ENCODE peak calls at places on chromosomes 13 and 19, in nine cellular contexts. One of them, this sample, is unnamed.

GRCh38 chr13:73914119-73914518 is 220.1 kb downstream of the KLF12 start:
- DNase-seq in fibroblast of lung: no peak
- DNase-seq in body of pancreas: no peak
- DNase-seq in GM23338: no peak
- DNase-seq in heart right ventricle: no peak
- DNase-seq in thoracic aorta: no peak
- DNase-seq in tibial nerve: no peak
- DNase-seq in breast epithelium: no peak
- DNase-seq in CD4-positive, CD25-positive, alpha-beta regulatory T cell: no peak
- DNase-seq in this sample: no peak

GRCh38 chr13:19836472-19836871 is 27.0 kb downstream of the ZMYM5 start:
- DNase-seq in body of pancreas: no peak
- DNase-seq in thoracic aorta: no peak
- DNase-seq in heart right ventricle: no peak
- DNase-seq in breast epithelium: no peak
- DNase-seq in tibial nerve: no peak
- DNase-seq in GM23338: no peak
- DNase-seq in CD4-positive, CD25-positive, alpha-beta regulatory T cell: no peak
- DNase-seq in fibroblast of lung: peak; percentile 18
- DNase-seq in this sample: no peak

GRCh38 chr19:51688665-51689571 is 4.2 kb upstream of the SPACA6 start:
- DNase-seq in fibroblast of lung: peak; percentile 96
- DNase-seq in tibial nerve: peak; percentile 74
- DNase-seq in GM23338: peak; percentile 83
- DNase-seq in thoracic aorta: peak; percentile 74
- DNase-seq in CD4-positive, CD25-positive, alpha-beta regulatory T cell: no peak
- DNase-seq in body of pancreas: peak; percentile 86
- DNase-seq in breast epithelium: peak; percentile 90
- DNase-seq in heart right ventricle: peak; percentile 93
- DNase-seq in this sample: no peak

GRCh38 chr13:44465318-44465717 is 91.7 kb downstream of the SERP2 start:
- DNase-seq in body of pancreas: no peak
- DNase-seq in heart right ventricle: no peak
- DNase-seq in GM23338: no peak
- DNase-seq in tibial nerve: no peak
- DNase-seq in CD4-positive, CD25-positive, alpha-beta regulatory T cell: no peak
- DNase-seq in breast epithelium: no peak
- DNase-seq in fibroblast of lung: no peak
- DNase-seq in thoracic aorta: no peak
- DNase-seq in this sample: no peak

GRCh38 chr13:67120872-67121531 is 109.1 kb downstream of the PCDH9 start:
- DNase-seq in GM23338: no peak
- DNase-seq in breast epithelium: no peak
- DNase-seq in thoracic aorta: no peak
- DNase-seq in tibial nerve: no peak
- DNase-seq in fibroblast of lung: peak; percentile 64
- DNase-seq in body of pancreas: no peak
- DNase-seq in heart right ventricle: no peak
- DNase-seq in CD4-positive, CD25-positive, alpha-beta regulatory T cell: no peak
- DNase-seq in this sample: no peak

GRCh38 chr13:44976196-44976595 is 13.1 kb downstream of the NUFIP1 start:
- DNase-seq in breast epithelium: no peak
- DNase-seq in fibroblast of lung: no peak
- DNase-seq in tibial nerve: no peak
- DNase-seq in CD4-positive, CD25-positive, alpha-beta regulatory T cell: no peak
- DNase-seq in body of pancreas: no peak
- DNase-seq in heart right ventricle: no peak
- DNase-seq in GM23338: no peak
- DNase-seq in thoracic aorta: no peak
- DNase-seq in this sample: no peak

GRCh38 chr19:4524808-4525562 is 6.7 kb upstream of the PLIN4 start:
- DNase-seq in heart right ventricle: peak; percentile 74
- DNase-seq in breast epithelium: no peak
- DNase-seq in tibial nerve: peak; percentile 28
- DNase-seq in thoracic aorta: no peak
- DNase-seq in body of pancreas: peak; percentile 66
- DNase-seq in CD4-positive, CD25-positive, alpha-beta regulatory T cell: peak; percentile 60
- DNase-seq in GM23338: peak; percentile 80
- DNase-seq in fibroblast of lung: peak; percentile 43
- DNase-seq in this sample: peak; percentile 21

GRCh38 chr19:39406656-39407393 is at the start of gene ZFP36:
- DNase-seq in tibial nerve: peak; percentile 90
- DNase-seq in breast epithelium: peak; percentile 97
- DNase-seq in GM23338: peak; percentile 83
- DNase-seq in body of pancreas: peak; percentile 91
- DNase-seq in thoracic aorta: peak; percentile 77
- DNase-seq in CD4-positive, CD25-positive, alpha-beta regulatory T cell: peak; percentile 91
- DNase-seq in heart right ventricle: peak; percentile 93
- DNase-seq in fibroblast of lung: peak; percentile 93
- DNase-seq in this sample: peak; percentile 91

GRCh38 chr19:36916991-36917390 is 859 bp downstream of the ZNF568 start:
- DNase-seq in body of pancreas: no peak
- DNase-seq in CD4-positive, CD25-positive, alpha-beta regulatory T cell: no peak
- DNase-seq in GM23338: peak; percentile 20
- DNase-seq in heart right ventricle: no peak
- DNase-seq in fibroblast of lung: peak; percentile 55
- DNase-seq in breast epithelium: no peak
- DNase-seq in tibial nerve: no peak
- DNase-seq in thoracic aorta: no peak
- DNase-seq in this sample: no peak

GRCh38 chr19:55526216-55527196 is 10.4 kb downstream of the SBK2 start:
- DNase-seq in tibial nerve: no peak
- DNase-seq in breast epithelium: peak; percentile 78
- DNase-seq in CD4-positive, CD25-positive, alpha-beta regulatory T cell: no peak
- DNase-seq in GM23338: peak; percentile 40
- DNase-seq in body of pancreas: peak; percentile 74
- DNase-seq in fibroblast of lung: peak; percentile 84
- DNase-seq in heart right ventricle: peak; percentile 84
- DNase-seq in thoracic aorta: no peak
- DNase-seq in this sample: no peak

GRCh38 chr13:71727036-71727435 is 140.0 kb downstream of the DACH1 start:
- DNase-seq in fibroblast of lung: no peak
- DNase-seq in CD4-positive, CD25-positive, alpha-beta regulatory T cell: no peak
- DNase-seq in body of pancreas: no peak
- DNase-seq in heart right ventricle: no peak
- DNase-seq in GM23338: no peak
- DNase-seq in tibial nerve: no peak
- DNase-seq in thoracic aorta: no peak
- DNase-seq in breast epithelium: no peak
- DNase-seq in this sample: no peak

GRCh38 chr13:109700176-109700575 is 86.2 kb downstream of the IRS2 start:
- DNase-seq in thoracic aorta: no peak
- DNase-seq in tibial nerve: peak; percentile 29
- DNase-seq in breast epithelium: no peak
- DNase-seq in fibroblast of lung: peak; percentile 71
- DNase-seq in body of pancreas: peak; percentile 40
- DNase-seq in GM23338: no peak
- DNase-seq in CD4-positive, CD25-positive, alpha-beta regulatory T cell: no peak
- DNase-seq in heart right ventricle: peak; percentile 78
- DNase-seq in this sample: no peak

GRCh38 chr13:27797228-27797624 is 4.9 kb downstream of the GSX1 start:
- DNase-seq in fibroblast of lung: peak; percentile 19
- DNase-seq in GM23338: peak; percentile 95
- DNase-seq in breast epithelium: no peak
- DNase-seq in body of pancreas: peak; percentile 14
- DNase-seq in heart right ventricle: no peak
- DNase-seq in thoracic aorta: no peak
- DNase-seq in tibial nerve: no peak
- DNase-seq in CD4-positive, CD25-positive, alpha-beta regulatory T cell: no peak
- DNase-seq in this sample: no peak

GRCh38 chr13:36072127-36072526 is 59.1 kb downstream of the DCLK1 start:
- DNase-seq in breast epithelium: no peak
- DNase-seq in heart right ventricle: no peak
- DNase-seq in CD4-positive, CD25-positive, alpha-beta regulatory T cell: no peak
- DNase-seq in thoracic aorta: no peak
- DNase-seq in GM23338: no peak
- DNase-seq in tibial nerve: no peak
- DNase-seq in fibroblast of lung: no peak
- DNase-seq in body of pancreas: no peak
- DNase-seq in this sample: no peak

DNA sequence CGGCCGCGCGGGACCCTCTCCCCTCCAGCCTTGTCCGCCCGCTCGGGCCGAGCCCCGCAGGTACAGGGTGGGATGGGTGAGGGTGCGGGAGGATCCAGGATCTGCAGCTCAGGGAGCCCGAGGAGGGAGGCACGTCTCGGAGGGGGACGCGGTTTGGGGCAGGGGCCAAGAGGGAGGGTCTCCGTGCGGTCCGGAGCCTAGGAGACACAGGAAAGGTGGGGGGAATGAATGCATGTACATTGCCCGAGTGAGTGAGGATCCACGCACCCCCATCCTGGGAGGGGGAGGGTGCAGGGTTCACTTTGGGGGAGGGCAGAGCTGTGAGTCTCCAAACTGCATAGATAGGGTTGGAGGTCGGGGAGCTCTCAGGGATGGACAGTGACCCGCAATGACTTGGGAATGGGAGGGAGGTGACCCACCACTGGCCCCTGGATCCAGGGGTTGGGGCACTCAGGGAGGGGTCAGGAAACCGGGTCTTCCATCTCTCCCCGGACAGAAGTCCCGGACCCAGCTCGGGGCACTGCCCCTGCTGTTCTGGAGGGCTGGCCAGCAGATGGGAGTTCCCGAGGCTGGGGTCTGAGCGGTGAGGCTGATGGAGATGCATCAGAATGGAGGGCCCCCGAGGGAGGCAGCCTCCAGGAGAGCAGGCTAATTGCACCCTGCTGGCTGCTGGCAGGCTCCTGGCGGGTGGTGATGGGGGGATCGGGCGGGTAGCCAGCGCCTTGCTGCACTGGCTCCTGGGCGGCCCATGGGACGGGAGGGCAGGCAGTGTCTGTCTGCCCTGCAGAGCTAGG is 548 bp downstream of the KCNN1 start:
- DNase-seq in breast epithelium: no peak
- DNase-seq in heart right ventricle: no peak
- DNase-seq in GM23338: no peak
- DNase-seq in thoracic aorta: no peak
- DNase-seq in CD4-positive, CD25-positive, alpha-beta regulatory T cell: no peak
- DNase-seq in tibial nerve: no peak
- DNase-seq in fibroblast of lung: no peak
- DNase-seq in body of pancreas: no peak
- DNase-seq in this sample: no peak
- H3K4me3 ChIP-seq in breast epithelium: peak overlapping the region; percentile 58
- H3K4me3 ChIP-seq in heart right ventricle: peak overlapping the region; percentile 28
- H3K4me3 ChIP-seq in GM23338: peak overlapping the region; percentile 83
- H3K4me3 ChIP-seq in thoracic aorta: no peak overlapping the region
- H3K4me3 ChIP-seq in CD4-positive, CD25-positive, alpha-beta regulatory T cell: no peak overlapping the region
- H3K4me3 ChIP-seq in tibial nerve: no peak overlapping the region
- H3K4me3 ChIP-seq in fibroblast of lung: no peak overlapping the region
- H3K4me3 ChIP-seq in body of pancreas: no peak overlapping the region
- H3K4me3 ChIP-seq in this sample: no peak overlapping the region

GRCh38 chr13:95793018-95793555 is 116.1 kb downstream of the DNAJC3 start:
- DNase-seq in heart right ventricle: no peak
- DNase-seq in breast epithelium: no peak
- DNase-seq in GM23338: no peak
- DNase-seq in tibial nerve: no peak
- DNase-seq in fibroblast of lung: no peak
- DNase-seq in thoracic aorta: no peak
- DNase-seq in CD4-positive, CD25-positive, alpha-beta regulatory T cell: no peak
- DNase-seq in body of pancreas: no peak
- DNase-seq in this sample: no peak
- H3K4me1 ChIP-seq in heart right ventricle: no peaks in the 10 kb centered on the region
- H3K4me1 ChIP-seq in breast epithelium: no peaks in the 10 kb centered on the region
- H3K4me1 ChIP-seq in GM23338: no peaks in the 10 kb centered on the region
- H3K4me1 ChIP-seq in tibial nerve: no peaks in the 10 kb centered on the region
- H3K4me1 ChIP-seq in fibroblast of lung: no peaks in the 10 kb centered on the region
- H3K4me1 ChIP-seq in thoracic aorta: no peaks in the 10 kb centered on the region
- H3K4me1 ChIP-seq in CD4-positive, CD25-positive, alpha-beta regulatory T cell: no peaks in the 10 kb centered on the region
- H3K4me1 ChIP-seq in body of pancreas: peaks cover 8% of the 10 kb centered on the region
- H3K4me1 ChIP-seq in this sample: no peaks in the 10 kb centered on the region

DNA sequence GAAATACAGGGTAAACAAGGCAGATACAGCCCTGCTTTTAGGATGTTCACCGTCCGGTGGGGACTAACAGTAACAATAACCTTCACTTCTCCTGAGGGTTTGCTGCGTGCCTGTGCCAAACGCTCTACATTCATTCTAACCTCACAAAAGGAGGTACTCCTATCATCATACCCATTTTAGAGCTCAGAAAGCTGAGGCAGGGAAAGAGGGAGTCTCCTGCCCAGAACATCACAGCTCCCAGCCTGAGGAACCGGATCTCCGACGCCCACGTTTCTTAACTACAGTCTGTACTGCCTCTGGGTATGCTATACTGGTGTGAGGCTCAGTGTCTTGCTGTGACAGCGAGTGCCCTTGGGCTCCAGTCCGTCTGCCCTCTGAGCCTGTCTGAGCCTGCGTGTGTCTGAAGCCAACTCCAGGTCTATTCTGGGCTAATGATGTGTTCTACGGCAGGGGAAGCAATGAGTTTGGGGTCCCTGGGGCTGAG is 5.1 kb downstream of the LIPE start:
- DNase-seq in heart right ventricle: peak; percentile 44
- DNase-seq in body of pancreas: no peak
- DNase-seq in tibial nerve: no peak
- DNase-seq in fibroblast of lung: no peak
- DNase-seq in thoracic aorta: no peak
- DNase-seq in GM23338: no peak
- DNase-seq in breast epithelium: no peak
- DNase-seq in CD4-positive, CD25-positive, alpha-beta regulatory T cell: no peak
- DNase-seq in this sample: no peak
- H3K4me3 ChIP-seq in heart right ventricle: peak overlapping the region; percentile 86
- H3K4me3 ChIP-seq in body of pancreas: no peak overlapping the region
- H3K4me3 ChIP-seq in tibial nerve: no peak overlapping the region
- H3K4me3 ChIP-seq in fibroblast of lung: no peak overlapping the region
- H3K4me3 ChIP-seq in thoracic aorta: peak overlapping the region; percentile 85
- H3K4me3 ChIP-seq in GM23338: peak overlapping the region; percentile 86
- H3K4me3 ChIP-seq in breast epithelium: peak overlapping the region; percentile 84
- H3K4me3 ChIP-seq in CD4-positive, CD25-positive, alpha-beta regulatory T cell: peak overlapping the region; percentile 85
- H3K4me3 ChIP-seq in this sample: peak overlapping the region; percentile 80

GRCh38 chr19:49117677-49118564 is 1.0 kb downstream of the C19orf73 start:
- DNase-seq in body of pancreas: no peak
- DNase-seq in tibial nerve: no peak
- DNase-seq in CD4-positive, CD25-positive, alpha-beta regulatory T cell: no peak
- DNase-seq in fibroblast of lung: no peak
- DNase-seq in breast epithelium: no peak
- DNase-seq in GM23338: no peak
- DNase-seq in heart right ventricle: peak; percentile 42
- DNase-seq in thoracic aorta: no peak
- DNase-seq in this sample: no peak
- H3K4me1 ChIP-seq in body of pancreas: peaks cover 36% of the 10 kb centered on the region
- H3K4me1 ChIP-seq in tibial nerve: peaks cover 26% of the 10 kb centered on the region
- H3K4me1 ChIP-seq in CD4-positive, CD25-positive, alpha-beta regulatory T cell: peaks cover 43% of the 10 kb centered on the region
- H3K4me1 ChIP-seq in fibroblast of lung: peaks cover 9% of the 10 kb centered on the region
- H3K4me1 ChIP-seq in breast epithelium: peaks cover 15% of the 10 kb centered on the region
- H3K4me1 ChIP-seq in GM23338: peaks cover 8% of the 10 kb centered on the region
- H3K4me1 ChIP-seq in heart right ventricle: peaks cover 32% of the 10 kb centered on the region
- H3K4me1 ChIP-seq in thoracic aorta: peaks cover 36% of the 10 kb centered on the region
- H3K4me1 ChIP-seq in this sample: peaks cover 28% of the 10 kb centered on the region